ENCODE peak calls at places on chromosomes 11 and 22, in nine cellular contexts. One of them, this sample, is unnamed.

GRCh38 chr11:22216940-22217339 is 24.1 kb downstream of the ANO5 start:
- DNase-seq in activated effector memory CD4-positive, alpha-beta T cell treated with anti-CD3 and anti-CD28 coated beads, Interleukin-2, amount 50 U/mL, for 16 hours: no peak
- DNase-seq in psoas muscle: no peak
- DNase-seq in CD8-positive, alpha-beta memory T cell: no peak
- DNase-seq in NCI-H82: no peak
- DNase-seq in AG04450: no peak
- DNase-seq in GM13977: no peak
- DNase-seq in RPMI7951: no peak
- DNase-seq in GM23338: no peak
- DNase-seq in this sample: no peak

GRCh38 chr22:27273386-27273785 is 528.2 kb downstream of the MN1 start:
- DNase-seq in psoas muscle: no peak
- DNase-seq in GM13977: no peak
- DNase-seq in NCI-H82: no peak
- DNase-seq in GM23338: no peak
- DNase-seq in activated effector memory CD4-positive, alpha-beta T cell treated with anti-CD3 and anti-CD28 coated beads, Interleukin-2, amount 50 U/mL, for 16 hours: no peak
- DNase-seq in AG04450: no peak
- DNase-seq in RPMI7951: no peak
- DNase-seq in CD8-positive, alpha-beta memory T cell: no peak
- DNase-seq in this sample: no peak

GRCh38 chr11:43601511-43601910 is 79.0 kb upstream of the HSD17B12 start:
- DNase-seq in AG04450: no peak
- DNase-seq in activated effector memory CD4-positive, alpha-beta T cell treated with anti-CD3 and anti-CD28 coated beads, Interleukin-2, amount 50 U/mL, for 16 hours: no peak
- DNase-seq in GM23338: no peak
- DNase-seq in CD8-positive, alpha-beta memory T cell: no peak
- DNase-seq in psoas muscle: no peak
- DNase-seq in NCI-H82: no peak
- DNase-seq in RPMI7951: no peak
- DNase-seq in GM13977: no peak
- DNase-seq in this sample: no peak

GRCh38 chr11:130623909-130624668 is 175.6 kb downstream of the ADAMTS15 start:
- DNase-seq in RPMI7951: no peak
- DNase-seq in NCI-H82: no peak
- DNase-seq in GM23338: no peak
- DNase-seq in GM13977: no peak
- DNase-seq in CD8-positive, alpha-beta memory T cell: no peak
- DNase-seq in activated effector memory CD4-positive, alpha-beta T cell treated with anti-CD3 and anti-CD28 coated beads, Interleukin-2, amount 50 U/mL, for 16 hours: no peak
- DNase-seq in AG04450: no peak
- DNase-seq in psoas muscle: no peak
- DNase-seq in this sample: no peak

GRCh38 chr11:61632096-61632495 is 48.1 kb upstream of the DAGLA start:
- DNase-seq in GM13977: no peak
- DNase-seq in CD8-positive, alpha-beta memory T cell: no peak
- DNase-seq in NCI-H82: peak
- DNase-seq in RPMI7951: no peak
- DNase-seq in AG04450: no peak
- DNase-seq in GM23338: no peak
- DNase-seq in psoas muscle: no peak
- DNase-seq in activated effector memory CD4-positive, alpha-beta T cell treated with anti-CD3 and anti-CD28 coated beads, Interleukin-2, amount 50 U/mL, for 16 hours: no peak
- DNase-seq in this sample: no peak

GRCh38 chr11:71209181-71209580 is 43.2 kb downstream of the SHANK2 start:
- DNase-seq in psoas muscle: no peak
- DNase-seq in CD8-positive, alpha-beta memory T cell: no peak
- DNase-seq in NCI-H82: no peak
- DNase-seq in AG04450: no peak
- DNase-seq in RPMI7951: no peak
- DNase-seq in GM13977: no peak
- DNase-seq in GM23338: no peak
- DNase-seq in activated effector memory CD4-positive, alpha-beta T cell treated with anti-CD3 and anti-CD28 coated beads, Interleukin-2, amount 50 U/mL, for 16 hours: peak
- DNase-seq in this sample: no peak

GRCh38 chr11:37108436-37109204 is 510.6 kb upstream of the RAG2 start:
- DNase-seq in GM13977: no peak
- DNase-seq in GM23338: no peak
- DNase-seq in RPMI7951: no peak
- DNase-seq in activated effector memory CD4-positive, alpha-beta T cell treated with anti-CD3 and anti-CD28 coated beads, Interleukin-2, amount 50 U/mL, for 16 hours: no peak
- DNase-seq in CD8-positive, alpha-beta memory T cell: no peak
- DNase-seq in AG04450: no peak
- DNase-seq in NCI-H82: peak
- DNase-seq in psoas muscle: no peak
- DNase-seq in this sample: no peak

GRCh38 chr11:37857726-37858125 is 1259.7 kb upstream of the RAG2 start:
- DNase-seq in activated effector memory CD4-positive, alpha-beta T cell treated with anti-CD3 and anti-CD28 coated beads, Interleukin-2, amount 50 U/mL, for 16 hours: no peak
- DNase-seq in NCI-H82: no peak
- DNase-seq in psoas muscle: no peak
- DNase-seq in AG04450: no peak
- DNase-seq in GM13977: no peak
- DNase-seq in GM23338: peak
- DNase-seq in CD8-positive, alpha-beta memory T cell: no peak
- DNase-seq in RPMI7951: no peak
- DNase-seq in this sample: no peak

GRCh38 chr11:11731311-11732083 is 109.7 kb upstream of the GALNT18 start:
- DNase-seq in AG04450: peak
- DNase-seq in GM13977: no peak
- DNase-seq in GM23338: no peak
- DNase-seq in RPMI7951: peak
- DNase-seq in CD8-positive, alpha-beta memory T cell: no peak
- DNase-seq in psoas muscle: no peak
- DNase-seq in NCI-H82: no peak
- DNase-seq in activated effector memory CD4-positive, alpha-beta T cell treated with anti-CD3 and anti-CD28 coated beads, Interleukin-2, amount 50 U/mL, for 16 hours: no peak
- DNase-seq in this sample: no peak

GRCh38 chr22:30695351-30695762 is 683 bp downstream of the OSBP2 start:
- DNase-seq in GM13977: no peak
- DNase-seq in RPMI7951: no peak
- DNase-seq in CD8-positive, alpha-beta memory T cell: no peak
- DNase-seq in psoas muscle: peak
- DNase-seq in AG04450: no peak
- DNase-seq in GM23338: no peak
- DNase-seq in activated effector memory CD4-positive, alpha-beta T cell treated with anti-CD3 and anti-CD28 coated beads, Interleukin-2, amount 50 U/mL, for 16 hours: no peak
- DNase-seq in NCI-H82: no peak
- DNase-seq in this sample: no peak

GRCh38 chr22:36910461-36910860 is 3.0 kb upstream of the CSF2RB start:
- DNase-seq in CD8-positive, alpha-beta memory T cell: no peak
- DNase-seq in NCI-H82: no peak
- DNase-seq in RPMI7951: no peak
- DNase-seq in GM13977: no peak
- DNase-seq in psoas muscle: no peak
- DNase-seq in activated effector memory CD4-positive, alpha-beta T cell treated with anti-CD3 and anti-CD28 coated beads, Interleukin-2, amount 50 U/mL, for 16 hours: no peak
- DNase-seq in AG04450: no peak
- DNase-seq in GM23338: no peak
- DNase-seq in this sample: no peak

GRCh38 chr22:22687638-22688500 is 43.5 kb downstream of the GGTLC2 start:
- DNase-seq in AG04450: peak
- DNase-seq in psoas muscle: no peak
- DNase-seq in GM13977: peak
- DNase-seq in CD8-positive, alpha-beta memory T cell: no peak
- DNase-seq in RPMI7951: peak
- DNase-seq in NCI-H82: peak
- DNase-seq in GM23338: peak
- DNase-seq in activated effector memory CD4-positive, alpha-beta T cell treated with anti-CD3 and anti-CD28 coated beads, Interleukin-2, amount 50 U/mL, for 16 hours: peak
- DNase-seq in this sample: peak

GRCh38 chr11:57574061-57574460 is 6.6 kb upstream of the UBE2L6 start:
- DNase-seq in GM13977: no peak
- DNase-seq in NCI-H82: no peak
- DNase-seq in psoas muscle: no peak
- DNase-seq in CD8-positive, alpha-beta memory T cell: no peak
- DNase-seq in activated effector memory CD4-positive, alpha-beta T cell treated with anti-CD3 and anti-CD28 coated beads, Interleukin-2, amount 50 U/mL, for 16 hours: no peak
- DNase-seq in GM23338: no peak
- DNase-seq in AG04450: no peak
- DNase-seq in RPMI7951: no peak
- DNase-seq in this sample: no peak

GRCh38 chr11:95714853-95715776 is 74.5 kb downstream of the FAM76B start:
- DNase-seq in NCI-H82: no peak
- DNase-seq in CD8-positive, alpha-beta memory T cell: no peak
- DNase-seq in AG04450: no peak
- DNase-seq in GM13977: no peak
- DNase-seq in RPMI7951: no peak
- DNase-seq in psoas muscle: no peak
- DNase-seq in activated effector memory CD4-positive, alpha-beta T cell treated with anti-CD3 and anti-CD28 coated beads, Interleukin-2, amount 50 U/mL, for 16 hours: no peak
- DNase-seq in GM23338: no peak
- DNase-seq in this sample: no peak

GRCh38 chr11:73866095-73866579 is 10.5 kb downstream of the COA4 start:
- DNase-seq in GM23338: no peak
- DNase-seq in RPMI7951: peak
- DNase-seq in psoas muscle: no peak
- DNase-seq in activated effector memory CD4-positive, alpha-beta T cell treated with anti-CD3 and anti-CD28 coated beads, Interleukin-2, amount 50 U/mL, for 16 hours: no peak
- DNase-seq in NCI-H82: no peak
- DNase-seq in GM13977: no peak
- DNase-seq in CD8-positive, alpha-beta memory T cell: no peak
- DNase-seq in AG04450: no peak
- DNase-seq in this sample: no peak

GRCh38 chr11:1889941-1890855 is 1.5 kb downstream of the PRR33 start:
- DNase-seq in CD8-positive, alpha-beta memory T cell: peak
- DNase-seq in activated effector memory CD4-positive, alpha-beta T cell treated with anti-CD3 and anti-CD28 coated beads, Interleukin-2, amount 50 U/mL, for 16 hours: peak
- DNase-seq in psoas muscle: no peak
- DNase-seq in AG04450: no peak
- DNase-seq in GM23338: no peak
- DNase-seq in RPMI7951: no peak
- DNase-seq in NCI-H82: no peak
- DNase-seq in GM13977: peak
- DNase-seq in this sample: no peak

GRCh38 chr11:75035911-75036536 is 47.3 kb downstream of the NEU3 start:
- DNase-seq in GM13977: no peak
- DNase-seq in psoas muscle: no peak
- DNase-seq in AG04450: no peak
- DNase-seq in RPMI7951: peak
- DNase-seq in CD8-positive, alpha-beta memory T cell: no peak
- DNase-seq in activated effector memory CD4-positive, alpha-beta T cell treated with anti-CD3 and anti-CD28 coated beads, Interleukin-2, amount 50 U/mL, for 16 hours: no peak
- DNase-seq in GM23338: no peak
- DNase-seq in NCI-H82: no peak
- DNase-seq in this sample: no peak

This sample was measured in WERI-Rb-1.